ENCODE peak calls at places on chromosomes 2 and 18, in six cellular contexts. I is A549, T is IMR-90, J is GM12878, Q is HepG2, O is SK-N-SH. U is an unnamed sample.

GRCh38 chr2:24429711-24430110 is 61.3 kb upstream of the NCOA1 start:
- DNase-seq in I (no peak), T (peak; percentile 70), J (no peak), Q (no peak), O (no peak), U (no peak)

GRCh38 chr2:97732436-97733340 is 19.3 kb downstream of the ZAP70 start:
- DNase-seq in I (no peak), T (no peak), J (no peak), Q (no peak), O (no peak), U (no peak)

GRCh38 chr2:130829020-130829419 is 7.7 kb upstream of the ARHGEF4 start:
- DNase-seq in I (peak; percentile 55), T (peak; percentile 57), J (no peak), Q (no peak), O (no peak), U (no peak)

GRCh38 chr2:207046642-207047213 is 107.4 kb downstream of the CPO start:
- DNase-seq in I (no peak), T (no peak), J (no peak), Q (no peak), O (no peak), U (no peak)

GRCh38 chr2:178008636-178009289 is 63.8 kb downstream of the PDE11A start:
- DNase-seq in I (no peak), T (peak; percentile 65), J (no peak), Q (no peak), O (peak; percentile 65), U (peak; percentile 11)

GRCh38 chr2:32812316-32812715 is 134.4 kb upstream of the LTBP1 start:
- DNase-seq in I (no peak), T (peak; percentile 29), J (no peak), Q (no peak), O (no peak), U (no peak)

GRCh38 chr18:78771496-78772368 is 207.9 kb upstream of the SALL3 start:
- DNase-seq in I (no peak), T (no peak), J (no peak), Q (no peak), O (no peak), U (no peak)

GRCh38 chr2:175097297-175097696 is 70.7 kb downstream of the ATF2 start:
- DNase-seq in I (no peak), T (peak; percentile 97), J (no peak), Q (no peak), O (no peak), U (no peak)

GRCh38 chr2:212930556-212930955 is 220.9 kb downstream of the IKZF2 start:
- DNase-seq in I (no peak), T (no peak), J (no peak), Q (no peak), O (no peak), U (no peak)

GRCh38 chr2:219542931-219543595 is 546 bp downstream of the CHPF start:
- DNase-seq in I (peak; percentile 28), T (peak; percentile 16), J (no peak), Q (peak; percentile 35), O (peak; percentile 71), U (peak; percentile 35)

GRCh38 chr2:127034056-127034455 is 72.9 kb downstream of the BIN1 start:
- DNase-seq in I (no peak), T (no peak), J (no peak), Q (no peak), O (no peak), U (no peak)

GRCh38 chr2:109699646-109700045 is 85.5 kb downstream of the SOWAHC start:
- DNase-seq in I (no peak), T (no peak), J (no peak), Q (no peak), O (no peak), U (no peak)

GRCh38 chr2:136008205-136008865 is 22.9 kb upstream of the DARS1 start:
- DNase-seq in I (no peak), T (no peak), J (no peak), Q (no peak), O (no peak), U (no peak)

GRCh38 chr2:48715042-48715899 is 40.3 kb downstream of the LHCGR start:
- DNase-seq in I (no peak), T (peak; percentile 96), J (no peak), Q (no peak), O (no peak), U (no peak)

GRCh38 chr2:240586919-240587800 is 626 bp downstream of the CAPN10 start:
- DNase-seq in I (no peak), T (no peak), J (no peak), Q (peak; percentile 58), O (peak; percentile 65), U (no peak)

GRCh38 chr18:23872701-23873550 is 141.6 kb upstream of the TTC39C start:
- DNase-seq in I (no peak), T (no peak), J (no peak), Q (no peak), O (no peak), U (no peak)

GRCh38 chr2:150601280-150602038 is 114.0 kb upstream of the RND3 start:
- DNase-seq in I (no peak), T (peak; percentile 81), J (no peak), Q (peak; percentile 12), O (no peak), U (no peak)

GRCh38 chr2:127627740-127628571 is 18.0 kb upstream of the GPR17 start:
- DNase-seq in I (no peak), T (no peak), J (no peak), Q (no peak), O (no peak), U (no peak)

GRCh38 chr2:203527719-203528118 is 7.4 kb downstream of the RAPH1 start:
- DNase-seq in I (no peak), T (no peak), J (no peak), Q (no peak), O (no peak), U (no peak)

GRCh38 chr2:44118257-44118656 is 50.4 kb upstream of the PPM1B start:
- DNase-seq in I (no peak), T (peak; percentile 34), J (no peak), Q (no peak), O (no peak), U (peak; percentile 31)

GRCh38 chr2:176554107-176555048 is 285.1 kb downstream of the MTX2 start:
- DNase-seq in I (peak; percentile 61), T (peak; percentile 52), J (peak; percentile 8), Q (peak; percentile 34), O (peak; percentile 83), U (peak; percentile 77)

GRCh38 chr2:134167015-134167414 is 86.9 kb upstream of the MGAT5 start:
- DNase-seq in I (no peak), T (peak; percentile 70), J (no peak), Q (no peak), O (no peak), U (no peak)

GRCh38 chr2:112760149-112760548 is 4.3 kb downstream of the CKAP2L start:
- DNase-seq in I (no peak), T (no peak), J (no peak), Q (no peak), O (no peak), U (no peak)
- TF ChIP-seq SMC3 in I (no peak), T (no peak), J (no peak), Q (no peak), O (no peak), U (no peak)

GRCh38 chr18:49071365-49071764 is 120.6 kb upstream of the SMAD7 start:
- DNase-seq in I (no peak), T (no peak), J (no peak), Q (no peak), O (no peak), U (no peak)
- TF ChIP-seq SMC3 in I (no peak), T (no peak), J (no peak), Q (no peak), O (no peak), U (no peak)

GRCh38 chr18:26190506-26190905 is 35.7 kb upstream of the TAF4B start:
- DNase-seq in I (no peak), T (no peak), J (peak; percentile 74), Q (no peak), O (no peak), U (no peak)
- TF ChIP-seq SMC3 in I (no peak), T (no peak), J (peak; percentile 8), Q (no peak), O (no peak), U (no peak)

GRCh38 chr2:68367918-68368656 is 3.0 kb downstream of the PLEK start:
- DNase-seq in I (no peak), T (no peak), J (no peak), Q (no peak), O (no peak), U (no peak)

GRCh38 chr2:68371138-68371537 is 6.1 kb downstream of the PLEK start:
- DNase-seq in I (no peak), T (no peak), J (no peak), Q (no peak), O (no peak), U (no peak)

GRCh38 chr2:68366083-68366560 is 1.0 kb downstream of the PLEK start:
- DNase-seq in I (no peak), T (no peak), J (no peak), Q (no peak), O (no peak), U (no peak)

GRCh38 chr2:68369340-68369734 is 4.3 kb downstream of the PLEK start:
- DNase-seq in I (no peak), T (no peak), J (no peak), Q (no peak), O (no peak), U (no peak)

GRCh38 chr2:68368657-68369339 is 3.7 kb downstream of the PLEK start:
- DNase-seq in I (no peak), T (peak; percentile 81), J (no peak), Q (no peak), O (no peak), U (no peak)
- TF ChIP-seq SMC3 in I (no peak), T (no peak), J (no peak), Q (no peak), O (no peak), U (no peak)

DNA sequence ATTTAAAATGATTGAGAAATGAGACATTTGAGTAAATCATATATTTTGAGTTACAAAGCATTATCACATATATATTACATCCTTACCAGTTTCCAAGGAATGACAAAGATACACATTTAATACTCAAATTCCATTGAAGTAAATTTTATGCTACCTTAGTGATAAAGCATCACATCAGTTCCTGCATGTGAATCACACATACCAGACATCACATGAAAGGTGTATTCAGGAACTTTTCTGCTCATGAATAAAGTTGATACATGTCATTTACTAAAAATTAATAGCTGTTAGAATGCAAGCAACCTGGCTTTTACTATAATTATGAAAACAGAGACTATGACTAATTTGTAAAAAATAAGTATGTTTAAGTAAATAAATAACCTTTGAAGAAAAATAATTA is 548.8 kb upstream of the SLC39A10 start:
- DNase-seq in I (no peak), T (no peak), J (no peak), Q (no peak), O (no peak), U (no peak)
- TF ChIP-seq SMC3 in I (no peak), T (no peak), J (no peak), Q (no peak), O (no peak), U (no peak)

DNA sequence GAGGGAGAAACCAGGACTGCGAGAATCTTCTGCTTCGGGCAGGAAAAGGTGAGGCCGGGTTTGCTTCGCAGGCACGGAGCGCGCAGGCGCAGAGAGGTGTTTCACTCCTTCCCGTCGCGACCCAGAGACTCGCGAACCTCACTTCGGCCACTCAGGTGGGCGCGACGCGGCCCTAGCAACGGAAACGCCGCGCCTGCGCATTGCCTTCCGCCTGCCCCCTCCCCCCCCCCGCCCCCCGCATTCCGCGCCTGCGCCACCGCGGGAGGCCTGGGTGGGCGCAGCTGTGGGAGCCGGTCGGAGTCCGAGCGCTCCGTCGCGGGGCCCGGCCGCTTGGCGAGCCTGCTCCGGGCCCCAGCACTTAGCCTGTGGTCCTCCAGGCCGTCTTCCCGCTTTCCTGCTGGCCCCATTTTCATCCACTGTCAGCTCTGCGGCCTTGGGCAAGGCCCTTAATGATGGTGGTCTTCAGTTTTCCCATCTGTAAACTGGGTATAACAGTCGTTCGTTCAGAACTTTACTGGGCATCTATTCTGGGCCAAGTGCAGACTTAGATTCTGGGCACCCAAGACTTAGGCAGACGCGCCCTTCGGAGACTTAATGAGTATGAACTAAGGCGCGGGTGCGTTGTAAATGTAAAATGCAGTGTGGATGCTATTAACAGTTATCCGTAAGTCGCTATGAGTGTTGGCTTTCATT is 62.1 kb upstream of the ACKR3 start:
- DNase-seq in I (no peak), T (no peak), J (no peak), Q (no peak), O (peak; percentile 90), U (peak; percentile 14)
- TF ChIP-seq SMC3 in I (no peak), T (no peak), J (no peak), Q (no peak), O (no peak), U (no peak)

U was measured in K562.